ENCODE peak calls at places on chromosomes 13 and 19, in four cellular contexts. One of them, this sample, is unnamed.
A peak's percentile ranks its signal among the peaks of the same experiment; 100 is the strongest.

GRCh38 chr13:21242236-21242635 is 65.8 kb downstream of the MRPL57 start:
- DNase-seq in OCI-LY7: peak; percentile 11
- DNase-seq in CD8-positive, alpha-beta T cell: no peak
- DNase-seq in pancreas: no peak
- DNase-seq in this sample: no peak

GRCh38 chr13:33953203-33953602 is 135.3 kb downstream of the RFC3 start:
- DNase-seq in OCI-LY7: no peak
- DNase-seq in CD8-positive, alpha-beta T cell: no peak
- DNase-seq in pancreas: no peak
- DNase-seq in this sample: peak; percentile 70

GRCh38 chr13:87678353-87678752 is 7.2 kb downstream of the SLITRK5 start:
- DNase-seq in OCI-LY7: peak; percentile 61
- DNase-seq in pancreas: no peak
- DNase-seq in CD8-positive, alpha-beta T cell: no peak
- DNase-seq in this sample: no peak

GRCh38 chr19:2952953-2953481 is 8.2 kb upstream of the ZNF77 start:
- DNase-seq in CD8-positive, alpha-beta T cell: no peak
- DNase-seq in OCI-LY7: peak; percentile 31
- DNase-seq in pancreas: peak; percentile 79
- DNase-seq in this sample: no peak

GRCh38 chr13:61470801-61471200 is 55.2 kb upstream of the PCDH20 start:
- DNase-seq in pancreas: no peak
- DNase-seq in CD8-positive, alpha-beta T cell: no peak
- DNase-seq in OCI-LY7: no peak
- DNase-seq in this sample: no peak

GRCh38 chr13:75913925-75914324 is 277.8 kb downstream of the LMO7 start:
- DNase-seq in CD8-positive, alpha-beta T cell: no peak
- DNase-seq in OCI-LY7: no peak
- DNase-seq in pancreas: no peak
- DNase-seq in this sample: no peak

GRCh38 chr19:41987141-41987860 is 6.7 kb downstream of the ATP1A3 start:
- DNase-seq in OCI-LY7: no peak
- DNase-seq in CD8-positive, alpha-beta T cell: no peak
- DNase-seq in pancreas: no peak
- DNase-seq in this sample: no peak

GRCh38 chr13:43787998-43788397 is 1.2 kb upstream of the ENOX1 start:
- DNase-seq in CD8-positive, alpha-beta T cell: no peak
- DNase-seq in pancreas: no peak
- DNase-seq in OCI-LY7: peak; percentile 11
- DNase-seq in this sample: no peak

GRCh38 chr19:401836-402535 is 7.0 kb downstream of the C2CD4C start:
- DNase-seq in CD8-positive, alpha-beta T cell: no peak
- DNase-seq in pancreas: no peak
- DNase-seq in OCI-LY7: no peak
- DNase-seq in this sample: no peak

GRCh38 chr13:25686831-25687495 is 315.2 kb downstream of the ATP8A2 start:
- DNase-seq in CD8-positive, alpha-beta T cell: no peak
- DNase-seq in OCI-LY7: no peak
- DNase-seq in pancreas: no peak
- DNase-seq in this sample: no peak

GRCh38 chr13:51534075-51534817 is 50.0 kb upstream of the WDFY2 start:
- DNase-seq in OCI-LY7: no peak
- DNase-seq in CD8-positive, alpha-beta T cell: peak; percentile 61
- DNase-seq in pancreas: no peak
- DNase-seq in this sample: no peak

GRCh38 chr19:35843676-35844481 is 8.4 kb downstream of the NPHS1 start:
- DNase-seq in pancreas: peak; percentile 80
- DNase-seq in OCI-LY7: no peak
- DNase-seq in CD8-positive, alpha-beta T cell: no peak
- DNase-seq in this sample: peak; percentile 33

GRCh38 chr19:18057557-18057956 is 29.2 kb downstream of the IL12RB1 start:
- DNase-seq in pancreas: no peak
- DNase-seq in OCI-LY7: no peak
- DNase-seq in CD8-positive, alpha-beta T cell: no peak
- DNase-seq in this sample: peak; percentile 49

GRCh38 chr13:110559429-110559943 is 2.0 kb downstream of the RAB20 start:
- DNase-seq in OCI-LY7: no peak
- DNase-seq in pancreas: peak; percentile 82
- DNase-seq in CD8-positive, alpha-beta T cell: no peak
- DNase-seq in this sample: peak; percentile 49

GRCh38 chr13:26019881-26020535 is 31.8 kb downstream of the SHISA2 start:
- DNase-seq in pancreas: no peak
- DNase-seq in CD8-positive, alpha-beta T cell: no peak
- DNase-seq in OCI-LY7: no peak
- DNase-seq in this sample: no peak

GRCh38 chr19:12974301-12975220 is 5.2 kb downstream of the DAND5 start:
- DNase-seq in pancreas: no peak
- DNase-seq in OCI-LY7: no peak
- DNase-seq in CD8-positive, alpha-beta T cell: no peak
- DNase-seq in this sample: no peak

GRCh38 chr19:49683814-49684250 is 5.6 kb upstream of the ADM5 start:
- DNase-seq in OCI-LY7: no peak
- DNase-seq in CD8-positive, alpha-beta T cell: no peak
- DNase-seq in pancreas: no peak
- DNase-seq in this sample: no peak

GRCh38 chr19:40719414-40719894 is 2.5 kb downstream of the ITPKC start:
- DNase-seq in pancreas: no peak
- DNase-seq in OCI-LY7: peak; percentile 26
- DNase-seq in CD8-positive, alpha-beta T cell: no peak
- DNase-seq in this sample: no peak

GRCh38 chr19:12668937-12669271 is 2.3 kb downstream of the WDR83 start:
- DNase-seq in pancreas: peak; percentile 60
- DNase-seq in CD8-positive, alpha-beta T cell: no peak
- DNase-seq in OCI-LY7: no peak
- DNase-seq in this sample: peak; percentile 55

GRCh38 chr13:84439108-84439507 is 556.8 kb upstream of the SLITRK1 start:
- DNase-seq in CD8-positive, alpha-beta T cell: no peak
- DNase-seq in pancreas: no peak
- DNase-seq in OCI-LY7: no peak
- DNase-seq in this sample: no peak

GRCh38 chr19:50330365-50331078 is 1.3 kb upstream of the KCNC3 start:
- DNase-seq in CD8-positive, alpha-beta T cell: peak; percentile 78
- DNase-seq in pancreas: peak; percentile 94
- DNase-seq in OCI-LY7: peak; percentile 95
- DNase-seq in this sample: peak; percentile 75

GRCh38 chr13:33176526-33176925 is 109.0 kb downstream of the STARD13 start:
- DNase-seq in pancreas: no peak
- DNase-seq in CD8-positive, alpha-beta T cell: no peak
- DNase-seq in OCI-LY7: no peak
- DNase-seq in this sample: no peak

GRCh38 chr13:52845766-52846566 is 2.5 kb downstream of the PCDH8 start:
- DNase-seq in OCI-LY7: no peak
- DNase-seq in CD8-positive, alpha-beta T cell: no peak
- DNase-seq in pancreas: peak; percentile 23
- DNase-seq in this sample: peak; percentile 36

GRCh38 chr13:111914241-111915103 is 152.5 kb upstream of the SOX1 start:
- DNase-seq in CD8-positive, alpha-beta T cell: peak; percentile 23
- DNase-seq in OCI-LY7: no peak
- DNase-seq in pancreas: no peak
- DNase-seq in this sample: no peak

GRCh38 chr19:677601-678380 is 1.6 kb downstream of the FSTL3 start:
- DNase-seq in CD8-positive, alpha-beta T cell: no peak
- DNase-seq in OCI-LY7: peak; percentile 42
- DNase-seq in pancreas: no peak
- DNase-seq in this sample: no peak

GRCh38 chr19:5690955-5691204 is 785 bp downstream of the RPL36 start:
- DNase-seq in CD8-positive, alpha-beta T cell: no peak
- DNase-seq in pancreas: no peak
- DNase-seq in OCI-LY7: no peak
- DNase-seq in this sample: no peak

GRCh38 chr19:42284641-42285341 is 15.7 kb downstream of the CIC start:
- DNase-seq in OCI-LY7: peak; percentile 51
- DNase-seq in pancreas: peak; percentile 68
- DNase-seq in CD8-positive, alpha-beta T cell: no peak
- DNase-seq in this sample: peak; percentile 38

GRCh38 chr13:80109313-80109712 is 231.6 kb downstream of the SPRY2 start:
- DNase-seq in OCI-LY7: no peak
- DNase-seq in CD8-positive, alpha-beta T cell: no peak
- DNase-seq in pancreas: no peak
- DNase-seq in this sample: peak; percentile 4

GRCh38 chr13:36297259-36297599 is 385 bp downstream of the CCDC169 start:
- DNase-seq in CD8-positive, alpha-beta T cell: no peak
- DNase-seq in pancreas: no peak
- DNase-seq in OCI-LY7: no peak
- DNase-seq in this sample: no peak

GRCh38 chr13:73984949-73985691 is 149.1 kb downstream of the KLF12 start:
- DNase-seq in OCI-LY7: no peak
- DNase-seq in pancreas: no peak
- DNase-seq in CD8-positive, alpha-beta T cell: peak; percentile 85
- DNase-seq in this sample: peak; percentile 57

GRCh38 chr13:112972867-112973576 is 4.0 kb downstream of the MCF2L start:
- DNase-seq in CD8-positive, alpha-beta T cell: no peak
- DNase-seq in pancreas: no peak
- DNase-seq in OCI-LY7: no peak
- DNase-seq in this sample: no peak

GRCh38 chr19:39199025-39199424 is 2.3 kb downstream of the NCCRP1 start:
- DNase-seq in pancreas: peak; percentile 93
- DNase-seq in CD8-positive, alpha-beta T cell: no peak
- DNase-seq in OCI-LY7: no peak
- DNase-seq in this sample: peak; percentile 81

GRCh38 chr19:1007852-1008251 is 7.6 kb downstream of the GRIN3B start:
- DNase-seq in CD8-positive, alpha-beta T cell: no peak
- DNase-seq in OCI-LY7: no peak
- DNase-seq in pancreas: no peak
- DNase-seq in this sample: no peak

GRCh38 chr19:47231215-47232054 is 436 bp upstream of the BBC3 start:
- DNase-seq in CD8-positive, alpha-beta T cell: peak; percentile 93
- DNase-seq in OCI-LY7: peak; percentile 86
- DNase-seq in pancreas: peak; percentile 97
- DNase-seq in this sample: peak; percentile 88

GRCh38 chr19:35013047-35013819 is 13.1 kb downstream of the GRAMD1A start:
- DNase-seq in CD8-positive, alpha-beta T cell: peak; percentile 92
- DNase-seq in OCI-LY7: peak; percentile 62
- DNase-seq in pancreas: peak; percentile 78
- DNase-seq in this sample: peak; percentile 89

GRCh38 chr13:41609828-41610227 is 152.5 kb downstream of the RGCC start:
- DNase-seq in pancreas: no peak
- DNase-seq in CD8-positive, alpha-beta T cell: no peak
- DNase-seq in OCI-LY7: no peak
- DNase-seq in this sample: no peak

GRCh38 chr13:19159181-19159580 is 22.4 kb downstream of the TUBA3C start:
- DNase-seq in OCI-LY7: no peak
- DNase-seq in pancreas: no peak
- DNase-seq in CD8-positive, alpha-beta T cell: no peak
- DNase-seq in this sample: no peak

GRCh38 chr19:32857584-32857983 is 12.0 kb downstream of the SLC7A9 start:
- DNase-seq in OCI-LY7: no peak
- DNase-seq in pancreas: no peak
- DNase-seq in CD8-positive, alpha-beta T cell: no peak
- DNase-seq in this sample: no peak

GRCh38 chr19:32858559-32858958 is 11.0 kb downstream of the SLC7A9 start:
- DNase-seq in pancreas: no peak
- DNase-seq in CD8-positive, alpha-beta T cell: no peak
- DNase-seq in OCI-LY7: no peak
- DNase-seq in this sample: no peak

GRCh38 chr19:32858155-32858554 is 11.4 kb downstream of the SLC7A9 start:
- DNase-seq in OCI-LY7: no peak
- DNase-seq in CD8-positive, alpha-beta T cell: no peak
- DNase-seq in pancreas: no peak
- DNase-seq in this sample: no peak

GRCh38 chr19:32861596-32861995 is 8.0 kb downstream of the SLC7A9 start:
- DNase-seq in CD8-positive, alpha-beta T cell: no peak
- DNase-seq in OCI-LY7: no peak
- DNase-seq in pancreas: no peak
- DNase-seq in this sample: no peak

GRCh38 chr19:32859591-32859990 is 10.0 kb downstream of the SLC7A9 start:
- DNase-seq in OCI-LY7: no peak
- DNase-seq in pancreas: no peak
- DNase-seq in CD8-positive, alpha-beta T cell: no peak
- DNase-seq in this sample: no peak
- TF ChIP-seq CTCF in OCI-LY7: no peak
- TF ChIP-seq CTCF in pancreas: no peak
- TF ChIP-seq CTCF in CD8-positive, alpha-beta T cell: no peak
- TF ChIP-seq CTCF in this sample: no peak

GRCh38 chr19:45420871-45421270 is 2.8 kb downstream of the ERCC1 start:
- DNase-seq in pancreas: no peak
- DNase-seq in OCI-LY7: no peak
- DNase-seq in CD8-positive, alpha-beta T cell: no peak
- DNase-seq in this sample: no peak

GRCh38 chr19:45418812-45419211 is 4.9 kb downstream of the ERCC1 start:
- DNase-seq in pancreas: no peak
- DNase-seq in CD8-positive, alpha-beta T cell: no peak
- DNase-seq in OCI-LY7: peak; percentile 21
- DNase-seq in this sample: no peak

GRCh38 chr19:45419895-45420294 is 3.8 kb downstream of the ERCC1 start:
- DNase-seq in OCI-LY7: no peak
- DNase-seq in CD8-positive, alpha-beta T cell: no peak
- DNase-seq in pancreas: no peak
- DNase-seq in this sample: no peak

GRCh38 chr19:45420356-45420755 is 3.4 kb downstream of the ERCC1 start:
- DNase-seq in pancreas: no peak
- DNase-seq in CD8-positive, alpha-beta T cell: no peak
- DNase-seq in OCI-LY7: no peak
- DNase-seq in this sample: no peak

GRCh38 chr19:45419396-45419795 is 4.3 kb downstream of the ERCC1 start:
- DNase-seq in CD8-positive, alpha-beta T cell: no peak
- DNase-seq in pancreas: no peak
- DNase-seq in OCI-LY7: peak; percentile 89
- DNase-seq in this sample: no peak
- H3K27ac ChIP-seq in CD8-positive, alpha-beta T cell: no peak overlapping the region
- H3K27ac ChIP-seq in pancreas: no peak overlapping the region
- H3K27ac ChIP-seq in OCI-LY7: peak overlapping the region; percentile 79
- H3K27ac ChIP-seq in this sample: peak overlapping the region; percentile 23

GRCh38 chr13:29589967-29590366 is 5.5 kb downstream of the SLC7A1 start:
- DNase-seq in OCI-LY7: no peak
- DNase-seq in pancreas: no peak
- DNase-seq in CD8-positive, alpha-beta T cell: no peak
- DNase-seq in this sample: no peak
- TF ChIP-seq CTCF in OCI-LY7: peak; percentile 54
- TF ChIP-seq CTCF in pancreas: no peak
- TF ChIP-seq CTCF in CD8-positive, alpha-beta T cell: no peak
- TF ChIP-seq CTCF in this sample: peak; percentile 14

GRCh38 chr13:100828226-100828625 is 153.6 kb upstream of the TMTC4 start:
- DNase-seq in pancreas: no peak
- DNase-seq in OCI-LY7: no peak
- DNase-seq in CD8-positive, alpha-beta T cell: no peak
- DNase-seq in this sample: peak; percentile 3

GRCh38 chr13:100825551-100825950 is 151.0 kb upstream of the TMTC4 start:
- DNase-seq in CD8-positive, alpha-beta T cell: no peak
- DNase-seq in OCI-LY7: no peak
- DNase-seq in pancreas: no peak
- DNase-seq in this sample: no peak

GRCh38 chr13:100827489-100828000 is 152.9 kb upstream of the TMTC4 start:
- DNase-seq in CD8-positive, alpha-beta T cell: no peak
- DNase-seq in pancreas: no peak
- DNase-seq in OCI-LY7: no peak
- DNase-seq in this sample: no peak

GRCh38 chr13:100826441-100826840 is 151.8 kb upstream of the TMTC4 start:
- DNase-seq in OCI-LY7: no peak
- DNase-seq in pancreas: no peak
- DNase-seq in CD8-positive, alpha-beta T cell: no peak
- DNase-seq in this sample: no peak
- H3K27ac ChIP-seq in OCI-LY7: no peak overlapping the region
- H3K27ac ChIP-seq in pancreas: no peak overlapping the region
- H3K27ac ChIP-seq in CD8-positive, alpha-beta T cell: no peak overlapping the region
- H3K27ac ChIP-seq in this sample: no peak overlapping the region

This sample was measured in cardiac muscle cell.